ENCODE peak calls at places on chromosomes 11 and 22, in four cellular contexts. R is H1, V is HepG2, A is GM12878. T is an unnamed sample.

GRCh38 chr11:61956191-61957027 is 6.3 kb downstream of the BEST1 start:
- DNase-seq in R (peak; percentile 43), V (no peak), A (no peak), T (no peak)

GRCh38 chr22:42561856-42562255 is 8.1 kb downstream of the SERHL2 start:
- DNase-seq in R (no peak), V (no peak), A (no peak), T (peak; percentile 55)

GRCh38 chr11:113415343-113415742 is 27.8 kb downstream of the ANKK1 start:
- DNase-seq in R (no peak), V (no peak), A (no peak), T (no peak)

GRCh38 chr22:41983516-41983915 is 14.3 kb downstream of the SEPTIN3 start:
- DNase-seq in R (no peak), V (no peak), A (no peak), T (no peak)

GRCh38 chr11:108697872-108698473 is 33.1 kb downstream of the DDX10 start:
- DNase-seq in R (no peak), V (peak; percentile 54), A (peak; percentile 49), T (peak; percentile 59)

GRCh38 chr11:132312616-132313210 is 942.3 kb downstream of the NTM start:
- DNase-seq in R (no peak), V (no peak), A (no peak), T (peak; percentile 65)

GRCh38 chr11:61844909-61845565 is 16.9 kb downstream of the FADS2 start:
- DNase-seq in R (no peak), V (no peak), A (no peak), T (peak; percentile 36)

GRCh38 chr11:67351275-67352005 is 1.9 kb downstream of the POLD4 start:
- DNase-seq in R (peak; percentile 76), V (no peak), A (no peak), T (peak; percentile 69)

GRCh38 chr22:33620085-33620484 is 300.2 kb downstream of the LARGE1 start:
- DNase-seq in R (no peak), V (no peak), A (no peak), T (no peak)

GRCh38 chr11:77140231-77140959 is 12.3 kb downstream of the MYO7A start:
- DNase-seq in R (peak; percentile 54), V (no peak), A (no peak), T (peak; percentile 75)

GRCh38 chr11:40716344-40717178 is 742.9 kb downstream of the LRRC4C start:
- DNase-seq in R (no peak), V (no peak), A (no peak), T (no peak)

GRCh38 chr11:36258730-36259360 is 30.4 kb downstream of the COMMD9 start:
- DNase-seq in R (peak; percentile 73), V (peak; percentile 29), A (no peak), T (peak; percentile 66)

GRCh38 chr22:19834599-19834998 is 20.1 kb downstream of the GNB1L start:
- DNase-seq in R (no peak), V (no peak), A (no peak), T (no peak)

GRCh38 chr11:27672836-27673464 is 27.3 kb downstream of the BDNF start:
- DNase-seq in R (no peak), V (no peak), A (no peak), T (no peak)

GRCh38 chr11:100687032-100687629 is at the start of gene ARHGAP42:
- DNase-seq in R (peak; percentile 86), V (peak; percentile 16), A (no peak), T (peak; percentile 42)

GRCh38 chr22:23305922-23306374 is 125.6 kb downstream of the BCR start:
- DNase-seq in R (no peak), V (no peak), A (no peak), T (peak; percentile 75)

GRCh38 chr11:118215262-118215661 is 9.5 kb downstream of the JAML start:
- DNase-seq in R (no peak), V (no peak), A (no peak), T (no peak)

GRCh38 chr22:39180566-39180965 is 28.1 kb upstream of the CBX7 start:
- DNase-seq in R (no peak), V (no peak), A (no peak), T (no peak)

GRCh38 chr22:46142548-46143490 is 7.5 kb upstream of the PPARA start:
- DNase-seq in R (no peak), V (no peak), A (no peak), T (no peak)

GRCh38 chr11:11211888-11212287 is 141.2 kb downstream of the CSNK2A3 start:
- DNase-seq in R (no peak), V (no peak), A (no peak), T (no peak)

GRCh38 chr11:7690648-7691047 is 15.6 kb downstream of the OVCH2 start:
- DNase-seq in R (no peak), V (no peak), A (no peak), T (no peak)

GRCh38 chr11:36509265-36509664 is 807 bp downstream of the TRAF6 start:
- DNase-seq in R (no peak), V (no peak), A (no peak), T (peak; percentile 34)

GRCh38 chr11:47928426-47928825 is 51.9 kb upstream of the PTPRJ start:
- DNase-seq in R (no peak), V (no peak), A (no peak), T (no peak)

GRCh38 chr22:19579880-19580279 is 55.7 kb upstream of the CLDN5 start:
- DNase-seq in R (no peak), V (no peak), A (peak; percentile 7), T (no peak)

GRCh38 chr22:20131593-20131855 is at the start of gene ZDHHC8:
- DNase-seq in R (no peak), V (no peak), A (no peak), T (no peak)

GRCh38 chr22:20951932-20952380 is 15.1 kb upstream of the AIFM3 start:
- DNase-seq in R (no peak), V (peak; percentile 70), A (no peak), T (no peak)

GRCh38 chr11:2390871-2391662 is 9.5 kb upstream of the TSSC4 start:
- DNase-seq in R (no peak), V (no peak), A (no peak), T (no peak)

GRCh38 chr11:65540290-65541092 is 15.6 kb downstream of the SCYL1 start:
- DNase-seq in R (peak; percentile 98), V (no peak), A (peak; percentile 71), T (peak; percentile 99)

GRCh38 chr11:11841121-11841604 is 609 bp upstream of the USP47 start:
- DNase-seq in R (no peak), V (peak; percentile 19), A (no peak), T (no peak)

GRCh38 chr22:45533731-45534130 is 31.0 kb downstream of the FBLN1 start:
- DNase-seq in R (no peak), V (no peak), A (no peak), T (no peak)

GRCh38 chr11:112513936-112514716 is 253.5 kb upstream of the PLET1 start:
- DNase-seq in R (peak; percentile 19), V (no peak), A (no peak), T (peak; percentile 52)

GRCh38 chr11:63870351-63871197 is 31.7 kb downstream of the MARK2 start:
- DNase-seq in R (no peak), V (no peak), A (no peak), T (no peak)

GRCh38 chr22:47848384-47848920 is 1086.0 kb downstream of the TBC1D22A start:
- DNase-seq in R (no peak), V (no peak), A (no peak), T (no peak)

GRCh38 chr11:116510886-116511650 is 261.7 kb downstream of the BUD13 start:
- DNase-seq in R (peak; percentile 42), V (no peak), A (no peak), T (no peak)

GRCh38 chr11:118607401-118608267 is at the start of gene PHLDB1:
- DNase-seq in R (peak; percentile 77), V (peak; percentile 45), A (no peak), T (peak; percentile 86)

GRCh38 chr11:22566293-22566692 is 59.3 kb downstream of the FANCF start:
- DNase-seq in R (peak; percentile 56), V (no peak), A (no peak), T (no peak)
- H3K36me3 ChIP-seq in R (no peaks in the 10 kb centered on the region), V (no peaks in the 10 kb centered on the region), A (no peaks in the 10 kb centered on the region), T (no peaks in the 10 kb centered on the region)

GRCh38 chr11:102117472-102118113 is 7.3 kb downstream of the YAP1 start:
- DNase-seq in R (peak; percentile 6), V (no peak), A (no peak), T (no peak)

GRCh38 chr11:102118937-102119336 is 8.7 kb downstream of the YAP1 start:
- DNase-seq in R (no peak), V (peak; percentile 27), A (no peak), T (no peak)

GRCh38 chr11:102114032-102114431 is 3.8 kb downstream of the YAP1 start:
- DNase-seq in R (peak; percentile 37), V (no peak), A (no peak), T (no peak)

GRCh38 chr11:102115557-102115956 is 5.3 kb downstream of the YAP1 start:
- DNase-seq in R (peak; percentile 41), V (peak; percentile 96), A (no peak), T (no peak)

GRCh38 chr11:102116453-102117205 is 6.4 kb downstream of the YAP1 start:
- DNase-seq in R (no peak), V (peak; percentile 30), A (no peak), T (no peak)
- TF ChIP-seq RFX5 in R (no peak), V (no peak), A (no peak), T (no peak)

DNA sequence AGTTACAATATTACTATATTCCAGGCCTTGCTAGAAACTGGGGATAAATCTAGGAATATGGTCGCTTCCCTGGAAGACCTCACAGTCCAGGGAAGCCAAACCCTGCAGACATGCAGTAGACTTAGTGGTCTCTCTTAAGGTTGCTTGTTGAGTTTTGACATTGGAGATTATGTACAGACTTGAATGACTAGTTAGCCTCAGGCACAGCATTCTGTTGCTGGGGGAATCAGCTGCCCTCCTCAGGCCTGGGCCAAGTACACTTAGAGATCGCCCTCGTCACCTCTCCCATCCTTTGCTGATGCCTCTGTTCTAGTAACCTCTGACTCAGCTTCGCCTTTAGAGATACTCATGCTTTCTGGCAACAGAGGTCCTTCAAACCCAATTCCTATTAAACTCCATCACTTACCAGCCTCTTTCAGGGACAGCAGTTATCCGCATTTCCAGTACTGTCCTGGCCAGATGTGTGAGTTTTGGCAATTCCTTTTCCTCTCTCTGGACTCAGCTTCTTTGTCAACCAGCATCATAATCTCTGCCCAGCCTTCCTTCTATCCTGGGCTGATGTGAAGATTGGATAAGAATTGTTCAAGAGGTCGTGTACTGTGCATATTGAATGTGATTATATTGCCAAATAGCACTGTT is 794 bp upstream of the ANAPC15 start:
- DNase-seq in R (no peak), V (no peak), A (no peak), T (no peak)
- TF ChIP-seq TCF12 in R (no peak), V (no peak), A (no peak), T (no peak)

DNA sequence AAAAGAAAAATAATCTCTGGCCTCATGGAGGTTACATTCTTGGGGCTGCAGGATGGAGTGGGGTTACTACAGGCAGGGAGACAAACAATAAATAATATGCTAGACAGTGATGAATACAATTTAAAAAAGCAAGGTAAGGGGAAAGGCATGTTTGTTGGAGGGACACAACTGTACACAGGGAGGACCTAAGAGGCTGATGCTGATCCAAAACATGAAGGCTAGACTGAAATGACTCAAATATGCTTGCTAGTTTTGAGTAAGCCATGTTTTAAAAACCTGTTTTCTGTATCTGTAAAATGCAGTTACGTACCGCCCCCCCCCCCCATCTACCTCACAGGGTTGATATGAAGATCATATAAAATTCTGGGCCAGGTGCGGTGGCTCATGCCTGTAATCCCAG is 44.0 kb downstream of the EIF4ENIF1 start:
- DNase-seq in R (no peak), V (no peak), A (no peak), T (no peak)
- H3K36me3 ChIP-seq in R (peaks cover 25% of the 10 kb centered on the region), V (peaks cover 20% of the 10 kb centered on the region), A (peaks cover 44% of the 10 kb centered on the region), T (peaks cover 31% of the 10 kb centered on the region)

GRCh38 chr11:44399968-44400367 is 90.0 kb upstream of the ALX4 start:
- DNase-seq in R (no peak), V (no peak), A (no peak), T (no peak)
- TF ChIP-seq RFX5 in R (no peak), V (no peak), A (no peak), T (no peak)